ENCODE peak calls at places on chromosomes 4 and X, in six cellular contexts. Y is hypothalamus; N is Ammon's horn; U is activated CD8-positive, alpha-beta T cell treated with anti-CD3 and anti-CD28 coated beads, Interleukin-2, amount 10 ng/mL, durations not matched to agents 7 days and 5 days; G is tibial artery; F is choroid plexus epithelial cell. X is an unnamed sample.

GRCh38 chrX:14027031-14027430 is 2.7 kb downstream of the GEMIN8 start:
- DNase-seq in Y (peak), N (peak), U (peak), G (no peak), F (peak), X (peak)

GRCh38 chr4:4415806-4416805 is 29.2 kb downstream of the NSG1 start:
- DNase-seq in Y (no peak), N (no peak), U (no peak), G (no peak), F (no peak), X (no peak)

GRCh38 chr4:187826725-187827124 is 168.8 kb upstream of the ZFP42 start:
- DNase-seq in Y (no peak), N (no peak), U (no peak), G (no peak), F (no peak), X (no peak)

GRCh38 chr4:3399277-3400194 is 42.2 kb upstream of the HGFAC start:
- DNase-seq in Y (no peak), N (no peak), U (peak), G (peak), F (peak), X (no peak)

GRCh38 chr4:8690216-8690786 is 97.7 kb downstream of the CPZ start:
- DNase-seq in Y (no peak), N (no peak), U (no peak), G (peak), F (no peak), X (no peak)

GRCh38 chr4:153137168-153137567 is 67.1 kb upstream of the TRIM2 start:
- DNase-seq in Y (peak), N (no peak), U (no peak), G (peak), F (peak), X (no peak)

GRCh38 chr4:82388405-82388804 is 14.6 kb upstream of the HNRNPD start:
- DNase-seq in Y (no peak), N (peak), U (no peak), G (no peak), F (no peak), X (no peak)

GRCh38 chr4:133275246-133275645 is 126.2 kb downstream of the PCDH10 start:
- DNase-seq in Y (no peak), N (no peak), U (no peak), G (no peak), F (peak), X (no peak)

GRCh38 chr4:55722132-55722531 is 86.0 kb upstream of the NMU start:
- DNase-seq in Y (no peak), N (no peak), U (no peak), G (no peak), F (no peak), X (no peak)

GRCh38 chrX:10011991-10012390 is 44.8 kb downstream of the CLDN34 start:
- DNase-seq in Y (no peak), N (no peak), U (no peak), G (no peak), F (no peak), X (no peak)

GRCh38 chr4:175421506-175421905 is 390.6 kb downstream of the GPM6A start:
- DNase-seq in Y (no peak), N (no peak), U (no peak), G (no peak), F (peak), X (no peak)

GRCh38 chrX:71210829-71211228 is 12.2 kb upstream of the GJB1 start:
- DNase-seq in Y (no peak), N (no peak), U (no peak), G (no peak), F (no peak), X (no peak)

GRCh38 chrX:24561121-24561520 is 86.0 kb downstream of the PCYT1B start:
- DNase-seq in Y (no peak), N (no peak), U (no peak), G (no peak), F (peak), X (no peak)

GRCh38 chr4:159006202-159006601 is 96.7 kb upstream of the RAPGEF2 start:
- DNase-seq in Y (no peak), N (no peak), U (no peak), G (no peak), F (peak), X (no peak)

GRCh38 chrX:70592091-70592490 is 147.5 kb downstream of the DLG3 start:
- DNase-seq in Y (no peak), N (no peak), U (peak), G (no peak), F (peak), X (no peak)

GRCh38 chr4:5638316-5638715 is 70.0 kb downstream of the EVC2 start:
- DNase-seq in Y (no peak), N (no peak), U (no peak), G (no peak), F (peak), X (no peak)

GRCh38 chrX:40167240-40168182 is 69.8 kb upstream of the BCOR start:
- DNase-seq in Y (peak), N (no peak), U (no peak), G (no peak), F (no peak), X (peak)

GRCh38 chrX:43956034-43956433 is 17.2 kb downstream of the NDP start:
- DNase-seq in Y (no peak), N (no peak), U (no peak), G (no peak), F (no peak), X (no peak)

GRCh38 chr4:185738851-185739250 is 73.1 kb downstream of the SORBS2 start:
- DNase-seq in Y (no peak), N (no peak), U (no peak), G (no peak), F (no peak), X (no peak)

GRCh38 chrX:826026-826425 is 195.4 kb downstream of the SHOX start:
- DNase-seq in Y (no peak), N (no peak), U (no peak), G (no peak), F (peak), X (no peak)

GRCh38 chr4:131488772-131489171 is 1660.3 kb upstream of the PCDH10 start:
- DNase-seq in Y (no peak), N (no peak), U (no peak), G (no peak), F (peak), X (no peak)

GRCh38 chr4:110165382-110166285 is 32.8 kb downstream of the ELOVL6 start:
- DNase-seq in Y (no peak), N (no peak), U (peak), G (no peak), F (peak), X (no peak)

GRCh38 chr4:986428-986948 is 356 bp upstream of the IDUA start:
- DNase-seq in Y (no peak), N (no peak), U (no peak), G (no peak), F (peak), X (no peak)

GRCh38 chrX:1676866-1677265 is 62.0 kb downstream of the ASMT start:
- DNase-seq in Y (no peak), N (no peak), U (no peak), G (no peak), F (no peak), X (no peak)

GRCh38 chr4:128451270-128451905 is 163.8 kb upstream of the PGRMC2 start:
- DNase-seq in Y (no peak), N (no peak), U (no peak), G (no peak), F (no peak), X (no peak)

GRCh38 chrX:129956765-129957164 is 25.7 kb upstream of the BCORL1 start:
- DNase-seq in Y (no peak), N (no peak), U (no peak), G (no peak), F (no peak), X (no peak)

GRCh38 chr4:95627709-95628108 is 78.9 kb upstream of the UNC5C start:
- DNase-seq in Y (no peak), N (no peak), U (no peak), G (no peak), F (peak), X (no peak)

GRCh38 chrX:117510453-117510852 is 606.2 kb downstream of the KLHL13 start:
- DNase-seq in Y (no peak), N (peak), U (no peak), G (no peak), F (no peak), X (no peak)

GRCh38 chr4:61385302-61385701 is 185.2 kb downstream of the ADGRL3 start:
- DNase-seq in Y (no peak), N (no peak), U (no peak), G (no peak), F (peak), X (no peak)

GRCh38 chr4:147110968-147111367 is 165.3 kb upstream of the TTC29 start:
- DNase-seq in Y (no peak), N (no peak), U (no peak), G (no peak), F (peak), X (no peak)

GRCh38 chrX:53091354-53091753 is 2.6 kb upstream of the KANTR start:
- DNase-seq in Y (no peak), N (no peak), U (no peak), G (no peak), F (no peak), X (no peak)

GRCh38 chrX:48945517-48946348 is 11.7 kb downstream of the OTUD5 start:
- DNase-seq in Y (peak), N (peak), U (peak), G (no peak), F (peak), X (peak)

GRCh38 chr4:99816611-99817309 is at the start of gene DAPP1:
- DNase-seq in Y (peak), N (peak), U (peak), G (peak), F (no peak), X (peak)

GRCh38 chr4:171847751-171848150 is 34.5 kb downstream of the GALNTL6 start:
- DNase-seq in Y (no peak), N (no peak), U (no peak), G (no peak), F (peak), X (no peak)

GRCh38 chrX:44025611-44026010 is 52.4 kb upstream of the NDP start:
- DNase-seq in Y (no peak), N (no peak), U (no peak), G (no peak), F (peak), X (no peak)